ENCODE peak calls at places on chromosomes 3 and 15, in six cellular contexts. One of them, this sample, is unnamed.

GRCh38 chr3:119810018-119810435 is 28.1 kb downstream of the NR1I2 start:
- DNase-seq in EL: peak
- DNase-seq in H4: no peak
- DNase-seq in stimulated activated CD4-positive, alpha-beta T cell treated with anti-CD3 and anti-CD28 coated beads, Interleukin-15, amount 100 ng/mL, for 1 hour: peak
- DNase-seq in NCI-H1417: no peak
- DNase-seq in AG08396: peak
- DNase-seq in this sample: peak

GRCh38 chr3:98945006-98945626 is 43.6 kb upstream of the DCBLD2 start:
- DNase-seq in EL: no peak
- DNase-seq in H4: no peak
- DNase-seq in stimulated activated CD4-positive, alpha-beta T cell treated with anti-CD3 and anti-CD28 coated beads, Interleukin-15, amount 100 ng/mL, for 1 hour: no peak
- DNase-seq in NCI-H1417: no peak
- DNase-seq in AG08396: no peak
- DNase-seq in this sample: peak

GRCh38 chr3:8810561-8810960 is 41.1 kb upstream of the OXTR start:
- DNase-seq in EL: no peak
- DNase-seq in H4: no peak
- DNase-seq in stimulated activated CD4-positive, alpha-beta T cell treated with anti-CD3 and anti-CD28 coated beads, Interleukin-15, amount 100 ng/mL, for 1 hour: no peak
- DNase-seq in NCI-H1417: no peak
- DNase-seq in AG08396: no peak
- DNase-seq in this sample: no peak

GRCh38 chr3:159818399-159818798 is 170.2 kb upstream of the IL12A start:
- DNase-seq in EL: no peak
- DNase-seq in H4: no peak
- DNase-seq in stimulated activated CD4-positive, alpha-beta T cell treated with anti-CD3 and anti-CD28 coated beads, Interleukin-15, amount 100 ng/mL, for 1 hour: no peak
- DNase-seq in NCI-H1417: no peak
- DNase-seq in AG08396: no peak
- DNase-seq in this sample: no peak

GRCh38 chr3:171348121-171348520 is 112.1 kb downstream of the TNIK start:
- DNase-seq in EL: peak
- DNase-seq in H4: no peak
- DNase-seq in stimulated activated CD4-positive, alpha-beta T cell treated with anti-CD3 and anti-CD28 coated beads, Interleukin-15, amount 100 ng/mL, for 1 hour: no peak
- DNase-seq in NCI-H1417: peak
- DNase-seq in AG08396: no peak
- DNase-seq in this sample: no peak

GRCh38 chr3:128734523-128735189 is 8.7 kb downstream of the RAB7A start:
- DNase-seq in EL: no peak
- DNase-seq in H4: no peak
- DNase-seq in stimulated activated CD4-positive, alpha-beta T cell treated with anti-CD3 and anti-CD28 coated beads, Interleukin-15, amount 100 ng/mL, for 1 hour: no peak
- DNase-seq in NCI-H1417: no peak
- DNase-seq in AG08396: no peak
- DNase-seq in this sample: no peak

GRCh38 chr3:72274511-72275295 is 489.8 kb upstream of the PROK2 start:
- DNase-seq in EL: peak
- DNase-seq in H4: peak
- DNase-seq in stimulated activated CD4-positive, alpha-beta T cell treated with anti-CD3 and anti-CD28 coated beads, Interleukin-15, amount 100 ng/mL, for 1 hour: no peak
- DNase-seq in NCI-H1417: no peak
- DNase-seq in AG08396: peak
- DNase-seq in this sample: peak

GRCh38 chr15:72050700-72051099 is 67.2 kb downstream of the MYO9A start:
- DNase-seq in EL: no peak
- DNase-seq in H4: no peak
- DNase-seq in stimulated activated CD4-positive, alpha-beta T cell treated with anti-CD3 and anti-CD28 coated beads, Interleukin-15, amount 100 ng/mL, for 1 hour: no peak
- DNase-seq in NCI-H1417: no peak
- DNase-seq in AG08396: no peak
- DNase-seq in this sample: no peak

GRCh38 chr3:187809979-187810568 is 64.8 kb upstream of the BCL6 start:
- DNase-seq in EL: no peak
- DNase-seq in H4: no peak
- DNase-seq in stimulated activated CD4-positive, alpha-beta T cell treated with anti-CD3 and anti-CD28 coated beads, Interleukin-15, amount 100 ng/mL, for 1 hour: no peak
- DNase-seq in NCI-H1417: no peak
- DNase-seq in AG08396: no peak
- DNase-seq in this sample: no peak

GRCh38 chr3:10286596-10287295 is 6.0 kb downstream of the GHRL start:
- DNase-seq in EL: peak
- DNase-seq in H4: peak
- DNase-seq in stimulated activated CD4-positive, alpha-beta T cell treated with anti-CD3 and anti-CD28 coated beads, Interleukin-15, amount 100 ng/mL, for 1 hour: no peak
- DNase-seq in NCI-H1417: peak
- DNase-seq in AG08396: peak
- DNase-seq in this sample: peak

GRCh38 chr3:192091831-192092230 is 630.9 kb downstream of the PYDC2 start:
- DNase-seq in EL: peak
- DNase-seq in H4: no peak
- DNase-seq in stimulated activated CD4-positive, alpha-beta T cell treated with anti-CD3 and anti-CD28 coated beads, Interleukin-15, amount 100 ng/mL, for 1 hour: no peak
- DNase-seq in NCI-H1417: no peak
- DNase-seq in AG08396: no peak
- DNase-seq in this sample: no peak

GRCh38 chr3:75192065-75192658 is 472.0 kb upstream of the FRG2C start:
- DNase-seq in EL: peak
- DNase-seq in H4: peak
- DNase-seq in stimulated activated CD4-positive, alpha-beta T cell treated with anti-CD3 and anti-CD28 coated beads, Interleukin-15, amount 100 ng/mL, for 1 hour: no peak
- DNase-seq in NCI-H1417: peak
- DNase-seq in AG08396: peak
- DNase-seq in this sample: peak

GRCh38 chr15:74243431-74243830 is 7.3 kb downstream of the CCDC33 start:
- DNase-seq in EL: no peak
- DNase-seq in H4: no peak
- DNase-seq in stimulated activated CD4-positive, alpha-beta T cell treated with anti-CD3 and anti-CD28 coated beads, Interleukin-15, amount 100 ng/mL, for 1 hour: no peak
- DNase-seq in NCI-H1417: peak
- DNase-seq in AG08396: no peak
- DNase-seq in this sample: no peak

GRCh38 chr3:69231929-69232437 is 109.6 kb upstream of the LMOD3 start:
- DNase-seq in EL: no peak
- DNase-seq in H4: no peak
- DNase-seq in stimulated activated CD4-positive, alpha-beta T cell treated with anti-CD3 and anti-CD28 coated beads, Interleukin-15, amount 100 ng/mL, for 1 hour: no peak
- DNase-seq in NCI-H1417: no peak
- DNase-seq in AG08396: no peak
- DNase-seq in this sample: peak

GRCh38 chr3:15556512-15556911 is 35.0 kb upstream of the COLQ start:
- DNase-seq in EL: no peak
- DNase-seq in H4: no peak
- DNase-seq in stimulated activated CD4-positive, alpha-beta T cell treated with anti-CD3 and anti-CD28 coated beads, Interleukin-15, amount 100 ng/mL, for 1 hour: no peak
- DNase-seq in NCI-H1417: no peak
- DNase-seq in AG08396: no peak
- DNase-seq in this sample: no peak

GRCh38 chr3:38586546-38587520 is 62.7 kb downstream of the SCN5A start:
- DNase-seq in EL: no peak
- DNase-seq in H4: no peak
- DNase-seq in stimulated activated CD4-positive, alpha-beta T cell treated with anti-CD3 and anti-CD28 coated beads, Interleukin-15, amount 100 ng/mL, for 1 hour: no peak
- DNase-seq in NCI-H1417: no peak
- DNase-seq in AG08396: no peak
- DNase-seq in this sample: no peak

GRCh38 chr3:162391301-162391700 is 894.7 kb downstream of the OTOL1 start:
- DNase-seq in EL: peak
- DNase-seq in H4: no peak
- DNase-seq in stimulated activated CD4-positive, alpha-beta T cell treated with anti-CD3 and anti-CD28 coated beads, Interleukin-15, amount 100 ng/mL, for 1 hour: no peak
- DNase-seq in NCI-H1417: no peak
- DNase-seq in AG08396: no peak
- DNase-seq in this sample: no peak

GRCh38 chr3:124829819-124830554 is 57.2 kb downstream of the ITGB5 start:
- DNase-seq in EL: no peak
- DNase-seq in H4: no peak
- DNase-seq in stimulated activated CD4-positive, alpha-beta T cell treated with anti-CD3 and anti-CD28 coated beads, Interleukin-15, amount 100 ng/mL, for 1 hour: no peak
- DNase-seq in NCI-H1417: no peak
- DNase-seq in AG08396: no peak
- DNase-seq in this sample: no peak

GRCh38 chr15:86540840-86541467 is 461.3 kb downstream of the AGBL1 start:
- DNase-seq in EL: no peak
- DNase-seq in H4: no peak
- DNase-seq in stimulated activated CD4-positive, alpha-beta T cell treated with anti-CD3 and anti-CD28 coated beads, Interleukin-15, amount 100 ng/mL, for 1 hour: no peak
- DNase-seq in NCI-H1417: no peak
- DNase-seq in AG08396: no peak
- DNase-seq in this sample: no peak

GRCh38 chr15:70035051-70035718 is 62.5 kb downstream of the TLE3 start:
- DNase-seq in EL: no peak
- DNase-seq in H4: no peak
- DNase-seq in stimulated activated CD4-positive, alpha-beta T cell treated with anti-CD3 and anti-CD28 coated beads, Interleukin-15, amount 100 ng/mL, for 1 hour: no peak
- DNase-seq in NCI-H1417: no peak
- DNase-seq in AG08396: no peak
- DNase-seq in this sample: no peak

GRCh38 chr3:151895478-151895877 is 22.0 kb downstream of the SUCNR1 start:
- DNase-seq in EL: no peak
- DNase-seq in H4: no peak
- DNase-seq in stimulated activated CD4-positive, alpha-beta T cell treated with anti-CD3 and anti-CD28 coated beads, Interleukin-15, amount 100 ng/mL, for 1 hour: no peak
- DNase-seq in NCI-H1417: no peak
- DNase-seq in AG08396: no peak
- DNase-seq in this sample: no peak

GRCh38 chr3:25558106-25558505 is 106.6 kb downstream of the TOP2B start:
- DNase-seq in EL: no peak
- DNase-seq in H4: no peak
- DNase-seq in stimulated activated CD4-positive, alpha-beta T cell treated with anti-CD3 and anti-CD28 coated beads, Interleukin-15, amount 100 ng/mL, for 1 hour: no peak
- DNase-seq in NCI-H1417: no peak
- DNase-seq in AG08396: no peak
- DNase-seq in this sample: no peak

GRCh38 chr15:77904901-77905300 is 172.6 kb downstream of the TBC1D2B start:
- DNase-seq in EL: no peak
- DNase-seq in H4: no peak
- DNase-seq in stimulated activated CD4-positive, alpha-beta T cell treated with anti-CD3 and anti-CD28 coated beads, Interleukin-15, amount 100 ng/mL, for 1 hour: no peak
- DNase-seq in NCI-H1417: no peak
- DNase-seq in AG08396: no peak
- DNase-seq in this sample: no peak

GRCh38 chr15:70181626-70182255 is 84.0 kb upstream of the TLE3 start:
- DNase-seq in EL: no peak
- DNase-seq in H4: no peak
- DNase-seq in stimulated activated CD4-positive, alpha-beta T cell treated with anti-CD3 and anti-CD28 coated beads, Interleukin-15, amount 100 ng/mL, for 1 hour: no peak
- DNase-seq in NCI-H1417: no peak
- DNase-seq in AG08396: no peak
- DNase-seq in this sample: no peak

GRCh38 chr3:180277036-180277435 is 240.3 kb upstream of the PEX5L start:
- DNase-seq in EL: peak
- DNase-seq in H4: peak
- DNase-seq in stimulated activated CD4-positive, alpha-beta T cell treated with anti-CD3 and anti-CD28 coated beads, Interleukin-15, amount 100 ng/mL, for 1 hour: no peak
- DNase-seq in NCI-H1417: no peak
- DNase-seq in AG08396: no peak
- DNase-seq in this sample: peak

GRCh38 chr3:90091557-90091956 is 984.1 kb downstream of the EPHA3 start:
- DNase-seq in EL: no peak
- DNase-seq in H4: peak
- DNase-seq in stimulated activated CD4-positive, alpha-beta T cell treated with anti-CD3 and anti-CD28 coated beads, Interleukin-15, amount 100 ng/mL, for 1 hour: no peak
- DNase-seq in NCI-H1417: no peak
- DNase-seq in AG08396: peak
- DNase-seq in this sample: peak

GRCh38 chr15:42272768-42273098 is 268 bp upstream of the GANC start:
- DNase-seq in EL: no peak
- DNase-seq in H4: no peak
- DNase-seq in stimulated activated CD4-positive, alpha-beta T cell treated with anti-CD3 and anti-CD28 coated beads, Interleukin-15, amount 100 ng/mL, for 1 hour: no peak
- DNase-seq in NCI-H1417: no peak
- DNase-seq in AG08396: no peak
- DNase-seq in this sample: no peak

GRCh38 chr15:74785716-74786032 is 3.8 kb downstream of the CSK start:
- DNase-seq in EL: no peak
- DNase-seq in H4: no peak
- DNase-seq in stimulated activated CD4-positive, alpha-beta T cell treated with anti-CD3 and anti-CD28 coated beads, Interleukin-15, amount 100 ng/mL, for 1 hour: no peak
- DNase-seq in NCI-H1417: no peak
- DNase-seq in AG08396: no peak
- DNase-seq in this sample: no peak